ENCODE peak calls at places on chromosomes 16 and 17, in ten cellular contexts. One of them, this sample, is unnamed.
A peak's percentile ranks its signal among the peaks of the same experiment; 100 is the strongest.

GRCh38 chr17:57954421-57955182 is 610 bp downstream of the CUEDC1 start:
- DNase-seq in tibial artery: peak; percentile 82
- DNase-seq in heart left ventricle: peak; percentile 93
- DNase-seq in MM.1S: no peak
- DNase-seq in neural progenitor cell: peak; percentile 78
- DNase-seq in ovary: peak; percentile 61
- DNase-seq in HepG2: no peak
- DNase-seq in cardiac muscle cell: peak; percentile 77
- DNase-seq in endodermal cell: peak; percentile 92
- DNase-seq in uterus: peak; percentile 83
- DNase-seq in this sample: peak; percentile 45

GRCh38 chr17:21524211-21524591 is 148.0 kb downstream of the KCNJ12 start:
- DNase-seq in heart left ventricle: no peak
- DNase-seq in uterus: no peak
- DNase-seq in endodermal cell: peak; percentile 24
- DNase-seq in HepG2: no peak
- DNase-seq in cardiac muscle cell: no peak
- DNase-seq in neural progenitor cell: no peak
- DNase-seq in MM.1S: no peak
- DNase-seq in ovary: no peak
- DNase-seq in tibial artery: no peak
- DNase-seq in this sample: no peak

GRCh38 chr17:50986989-50987660 is 121.0 kb upstream of the TOB1 start:
- DNase-seq in endodermal cell: no peak
- DNase-seq in neural progenitor cell: no peak
- DNase-seq in uterus: no peak
- DNase-seq in heart left ventricle: no peak
- DNase-seq in ovary: no peak
- DNase-seq in HepG2: no peak
- DNase-seq in cardiac muscle cell: no peak
- DNase-seq in MM.1S: no peak
- DNase-seq in tibial artery: no peak
- DNase-seq in this sample: no peak

GRCh38 chr17:65723356-65723928 is 162.0 kb upstream of the AXIN2 start:
- DNase-seq in heart left ventricle: no peak
- DNase-seq in uterus: no peak
- DNase-seq in endodermal cell: no peak
- DNase-seq in cardiac muscle cell: no peak
- DNase-seq in neural progenitor cell: no peak
- DNase-seq in HepG2: peak; percentile 71
- DNase-seq in MM.1S: no peak
- DNase-seq in ovary: no peak
- DNase-seq in tibial artery: no peak
- DNase-seq in this sample: no peak

GRCh38 chr16:66197668-66198278 is 168.7 kb upstream of the CDH5 start:
- DNase-seq in heart left ventricle: no peak
- DNase-seq in neural progenitor cell: no peak
- DNase-seq in MM.1S: no peak
- DNase-seq in ovary: no peak
- DNase-seq in endodermal cell: no peak
- DNase-seq in tibial artery: no peak
- DNase-seq in cardiac muscle cell: no peak
- DNase-seq in uterus: no peak
- DNase-seq in HepG2: no peak
- DNase-seq in this sample: peak; percentile 4

GRCh38 chr17:82146663-82147654 is 48.9 kb upstream of the FASN start:
- DNase-seq in MM.1S: no peak
- DNase-seq in endodermal cell: no peak
- DNase-seq in HepG2: no peak
- DNase-seq in ovary: no peak
- DNase-seq in uterus: no peak
- DNase-seq in tibial artery: no peak
- DNase-seq in heart left ventricle: no peak
- DNase-seq in cardiac muscle cell: no peak
- DNase-seq in neural progenitor cell: no peak
- DNase-seq in this sample: no peak

GRCh38 chr17:69447726-69448125 is 33.2 kb downstream of the MAP2K6 start:
- DNase-seq in cardiac muscle cell: no peak
- DNase-seq in uterus: peak; percentile 57
- DNase-seq in heart left ventricle: peak; percentile 39
- DNase-seq in neural progenitor cell: no peak
- DNase-seq in MM.1S: no peak
- DNase-seq in endodermal cell: peak; percentile 68
- DNase-seq in ovary: peak; percentile 43
- DNase-seq in HepG2: no peak
- DNase-seq in tibial artery: no peak
- DNase-seq in this sample: no peak

GRCh38 chr16:15517743-15518142 is 83.4 kb downstream of the BMERB1 start:
- DNase-seq in MM.1S: no peak
- DNase-seq in ovary: no peak
- DNase-seq in neural progenitor cell: no peak
- DNase-seq in tibial artery: no peak
- DNase-seq in HepG2: no peak
- DNase-seq in cardiac muscle cell: no peak
- DNase-seq in heart left ventricle: no peak
- DNase-seq in endodermal cell: no peak
- DNase-seq in uterus: no peak
- DNase-seq in this sample: no peak

GRCh38 chr17:64418506-64419339 is 28.1 kb upstream of the PECAM1 start:
- DNase-seq in MM.1S: peak; percentile 69
- DNase-seq in neural progenitor cell: peak; percentile 69
- DNase-seq in HepG2: peak; percentile 67
- DNase-seq in uterus: no peak
- DNase-seq in cardiac muscle cell: peak; percentile 66
- DNase-seq in heart left ventricle: no peak
- DNase-seq in ovary: no peak
- DNase-seq in tibial artery: no peak
- DNase-seq in endodermal cell: no peak
- DNase-seq in this sample: no peak

GRCh38 chr17:1003972-1004768 is 7.2 kb downstream of the TIMM22 start:
- DNase-seq in heart left ventricle: no peak
- DNase-seq in cardiac muscle cell: no peak
- DNase-seq in endodermal cell: no peak
- DNase-seq in HepG2: no peak
- DNase-seq in tibial artery: no peak
- DNase-seq in MM.1S: no peak
- DNase-seq in neural progenitor cell: no peak
- DNase-seq in uterus: no peak
- DNase-seq in ovary: peak; percentile 55
- DNase-seq in this sample: no peak

GRCh38 chr17:1001640-1002411 is 4.9 kb downstream of the TIMM22 start:
- DNase-seq in MM.1S: no peak
- DNase-seq in heart left ventricle: peak; percentile 66
- DNase-seq in uterus: no peak
- DNase-seq in endodermal cell: no peak
- DNase-seq in neural progenitor cell: no peak
- DNase-seq in HepG2: no peak
- DNase-seq in ovary: no peak
- DNase-seq in tibial artery: peak; percentile 66
- DNase-seq in cardiac muscle cell: no peak
- DNase-seq in this sample: no peak

GRCh38 chr17:1003633-1003971 is 6.7 kb downstream of the TIMM22 start:
- DNase-seq in endodermal cell: no peak
- DNase-seq in tibial artery: no peak
- DNase-seq in ovary: no peak
- DNase-seq in HepG2: no peak
- DNase-seq in cardiac muscle cell: no peak
- DNase-seq in heart left ventricle: no peak
- DNase-seq in neural progenitor cell: no peak
- DNase-seq in uterus: no peak
- DNase-seq in MM.1S: no peak
- DNase-seq in this sample: no peak

GRCh38 chr17:1002412-1002753 is 5.5 kb downstream of the TIMM22 start:
- DNase-seq in tibial artery: no peak
- DNase-seq in HepG2: no peak
- DNase-seq in neural progenitor cell: no peak
- DNase-seq in uterus: no peak
- DNase-seq in heart left ventricle: no peak
- DNase-seq in endodermal cell: no peak
- DNase-seq in cardiac muscle cell: no peak
- DNase-seq in MM.1S: no peak
- DNase-seq in ovary: no peak
- DNase-seq in this sample: no peak

GRCh38 chr17:1002771-1003555 is 6.0 kb downstream of the TIMM22 start:
- DNase-seq in ovary: no peak
- DNase-seq in MM.1S: no peak
- DNase-seq in uterus: no peak
- DNase-seq in endodermal cell: no peak
- DNase-seq in cardiac muscle cell: no peak
- DNase-seq in HepG2: no peak
- DNase-seq in neural progenitor cell: no peak
- DNase-seq in tibial artery: no peak
- DNase-seq in heart left ventricle: no peak
- DNase-seq in this sample: no peak
- H3K4me1 ChIP-seq in ovary: peaks cover 24% of the 10 kb centered on the region
- H3K4me1 ChIP-seq in MM.1S: peaks cover 11% of the 10 kb centered on the region
- H3K4me1 ChIP-seq in uterus: peaks cover 15% of the 10 kb centered on the region
- H3K4me1 ChIP-seq in endodermal cell: peaks cover 11% of the 10 kb centered on the region
- H3K4me1 ChIP-seq in cardiac muscle cell: peaks cover 19% of the 10 kb centered on the region
- H3K4me1 ChIP-seq in HepG2: peaks cover 41% of the 10 kb centered on the region
- H3K4me1 ChIP-seq in neural progenitor cell: peaks cover under 1% of the 10 kb centered on the region
- H3K4me1 ChIP-seq in tibial artery: peaks cover 85% of the 10 kb centered on the region
- H3K4me1 ChIP-seq in heart left ventricle: peaks cover 16% of the 10 kb centered on the region
- H3K4me1 ChIP-seq in this sample: peaks cover 6% of the 10 kb centered on the region

DNA sequence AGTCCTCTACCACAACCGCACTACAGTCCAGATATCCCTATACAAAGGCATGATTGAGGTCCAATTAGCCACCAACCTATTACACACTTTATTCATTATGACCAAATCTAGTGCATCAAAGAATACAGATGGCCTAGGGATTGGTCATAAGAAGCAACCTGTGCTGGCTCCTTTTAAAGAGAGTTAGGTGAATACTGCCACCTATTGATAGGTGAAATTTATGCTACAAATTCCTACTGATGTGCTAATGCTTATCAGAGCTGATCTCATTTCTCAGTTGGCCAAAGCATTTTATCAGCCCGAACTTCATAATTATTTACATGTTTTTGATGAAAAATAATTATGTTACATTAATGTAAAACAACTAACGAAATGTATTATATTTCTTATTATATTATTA is 166.3 kb downstream of the ANKFN1 start:
- DNase-seq in HepG2: peak; percentile 58
- DNase-seq in MM.1S: peak; percentile 71
- DNase-seq in endodermal cell: peak; percentile 42
- DNase-seq in neural progenitor cell: peak; percentile 67
- DNase-seq in tibial artery: no peak
- DNase-seq in ovary: no peak
- DNase-seq in heart left ventricle: no peak
- DNase-seq in uterus: no peak
- DNase-seq in cardiac muscle cell: peak; percentile 65
- DNase-seq in this sample: no peak
- TF ChIP-seq CTCF in HepG2: peak; percentile 75
- TF ChIP-seq CTCF in MM.1S: peak; percentile 62
- TF ChIP-seq CTCF in endodermal cell: peak; percentile 86
- TF ChIP-seq CTCF in neural progenitor cell: peak; percentile 73
- TF ChIP-seq CTCF in tibial artery: no peak
- TF ChIP-seq CTCF in ovary: no peak
- TF ChIP-seq CTCF in heart left ventricle: peak; percentile 54
- TF ChIP-seq CTCF in uterus: no peak
- TF ChIP-seq CTCF in cardiac muscle cell: no peak
- TF ChIP-seq CTCF in this sample: no peak

GRCh38 chr17:29505826-29506225 is 61.0 kb downstream of the ABHD15 start:
- DNase-seq in neural progenitor cell: no peak
- DNase-seq in MM.1S: no peak
- DNase-seq in heart left ventricle: no peak
- DNase-seq in tibial artery: no peak
- DNase-seq in ovary: no peak
- DNase-seq in uterus: no peak
- DNase-seq in HepG2: no peak
- DNase-seq in endodermal cell: no peak
- DNase-seq in cardiac muscle cell: no peak
- DNase-seq in this sample: no peak

GRCh38 chr17:29514792-29515191 is 52.0 kb downstream of the ABHD15 start:
- DNase-seq in heart left ventricle: no peak
- DNase-seq in cardiac muscle cell: peak; percentile 3
- DNase-seq in tibial artery: no peak
- DNase-seq in uterus: no peak
- DNase-seq in neural progenitor cell: no peak
- DNase-seq in MM.1S: no peak
- DNase-seq in HepG2: no peak
- DNase-seq in ovary: no peak
- DNase-seq in endodermal cell: no peak
- DNase-seq in this sample: no peak

DNA sequence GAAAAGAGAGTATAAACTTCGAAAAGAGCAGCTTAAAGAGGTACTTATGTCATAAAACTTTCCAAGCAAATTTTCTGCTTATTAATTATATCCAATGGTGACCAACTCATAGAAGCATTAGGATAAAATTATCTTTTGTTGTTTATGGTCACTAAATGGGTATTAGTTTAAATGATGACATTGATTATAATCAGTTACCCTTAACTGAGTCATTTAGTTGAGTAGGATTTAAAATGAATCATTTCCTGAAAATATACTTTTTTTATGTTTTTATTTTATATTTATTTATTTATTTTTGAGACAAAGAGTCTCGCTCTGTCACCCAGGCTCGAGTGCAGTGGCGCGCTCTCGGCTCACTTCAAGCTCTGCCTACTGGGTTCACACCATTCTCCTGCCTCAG is 55.9 kb downstream of the ABHD15 start:
- DNase-seq in heart left ventricle: no peak
- DNase-seq in HepG2: no peak
- DNase-seq in tibial artery: no peak
- DNase-seq in neural progenitor cell: no peak
- DNase-seq in uterus: no peak
- DNase-seq in endodermal cell: no peak
- DNase-seq in cardiac muscle cell: no peak
- DNase-seq in MM.1S: no peak
- DNase-seq in ovary: no peak
- DNase-seq in this sample: no peak
- H3K4me1 ChIP-seq in heart left ventricle: no peaks in the 10 kb centered on the region
- H3K4me1 ChIP-seq in HepG2: no peaks in the 10 kb centered on the region
- H3K4me1 ChIP-seq in tibial artery: no peaks in the 10 kb centered on the region
- H3K4me1 ChIP-seq in neural progenitor cell: no peaks in the 10 kb centered on the region
- H3K4me1 ChIP-seq in uterus: no peaks in the 10 kb centered on the region
- H3K4me1 ChIP-seq in endodermal cell: no peaks in the 10 kb centered on the region
- H3K4me1 ChIP-seq in cardiac muscle cell: no peaks in the 10 kb centered on the region
- H3K4me1 ChIP-seq in MM.1S: no peaks in the 10 kb centered on the region
- H3K4me1 ChIP-seq in ovary: no peaks in the 10 kb centered on the region
- H3K4me1 ChIP-seq in this sample: no peaks in the 10 kb centered on the region

DNA sequence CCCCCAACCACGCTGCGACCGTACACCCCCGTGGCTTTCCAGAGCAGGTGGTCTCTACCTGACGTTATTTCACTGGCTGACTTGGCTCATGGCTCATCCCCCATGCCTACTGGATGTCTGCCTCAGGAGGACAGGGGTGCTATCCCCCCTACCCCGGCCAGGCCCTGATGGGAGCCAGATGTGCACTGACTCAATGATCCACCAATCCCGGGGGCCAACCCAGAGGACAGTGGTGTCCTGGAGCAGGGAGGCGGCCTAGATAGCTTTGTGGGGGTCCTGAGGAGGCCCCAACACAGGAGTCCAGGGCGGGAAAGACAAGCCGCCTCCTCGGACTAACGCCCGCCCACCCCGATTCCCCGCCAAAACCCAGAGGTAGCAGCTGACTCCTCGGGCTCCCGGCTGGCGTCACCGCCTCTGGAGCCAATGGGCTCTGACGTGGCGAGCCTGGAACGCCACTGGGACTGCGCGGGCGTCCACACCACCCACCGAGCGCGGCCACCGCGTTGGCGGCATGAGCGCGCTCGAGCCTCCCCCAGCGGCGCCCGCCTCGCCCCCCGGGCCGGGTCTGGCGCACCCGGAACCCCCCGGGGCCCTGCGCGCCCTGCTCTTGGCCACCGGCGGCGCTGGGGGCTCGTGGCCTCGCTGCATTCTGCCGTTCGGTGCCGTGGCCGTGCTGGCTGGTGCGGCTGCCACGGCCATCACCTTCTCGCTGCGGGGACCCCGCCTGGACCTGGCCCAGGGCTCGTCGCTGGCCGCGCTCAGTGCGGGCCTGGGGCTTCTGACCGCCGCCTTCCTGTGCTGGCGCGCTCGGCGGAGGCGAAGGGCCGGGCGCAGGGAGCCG is 3.6 kb upstream of the NTN3 start:
- DNase-seq in neural progenitor cell: peak; percentile 84
- DNase-seq in cardiac muscle cell: peak; percentile 68
- DNase-seq in MM.1S: no peak
- DNase-seq in endodermal cell: peak; percentile 84
- DNase-seq in heart left ventricle: peak; percentile 85
- DNase-seq in tibial artery: peak; percentile 75
- DNase-seq in uterus: peak; percentile 80
- DNase-seq in ovary: peak; percentile 68
- DNase-seq in HepG2: no peak
- DNase-seq in this sample: no peak
- TF ChIP-seq CTCF in neural progenitor cell: peak; percentile 10
- TF ChIP-seq CTCF in cardiac muscle cell: no peak
- TF ChIP-seq CTCF in MM.1S: no peak
- TF ChIP-seq CTCF in endodermal cell: peak; percentile 42
- TF ChIP-seq CTCF in heart left ventricle: no peak
- TF ChIP-seq CTCF in tibial artery: no peak
- TF ChIP-seq CTCF in uterus: peak; percentile 15
- TF ChIP-seq CTCF in ovary: peak; percentile 5
- TF ChIP-seq CTCF in HepG2: no peak
- TF ChIP-seq CTCF in this sample: no peak